ENCODE peak calls at places on chromosome 7, in six cellular contexts. Z, V, L, K, E and X are unnamed samples.
A peak's percentile ranks its signal among the peaks of the same experiment; 100 is the strongest.

GRCh38 chr7:149330914-149331567 is 69.0 kb downstream of the ZNF783 start:
- DNase-seq in L (no peak), K (no peak), Z (no peak), V (no peak), E (no peak), X (no peak)

GRCh38 chr7:149166630-149167352 is 19.5 kb downstream of the ZNF398 start:
- DNase-seq in L (no peak), V (no peak), Z (no peak), E (no peak), K (no peak), X (no peak)

GRCh38 chr7:140358771-140359095 is 39.6 kb downstream of the SLC37A3 start:
- DNase-seq in L (no peak), V (no peak), Z (no peak), K (no peak), E (no peak), X (no peak)

GRCh38 chr7:43385309-43385680 is 197.6 kb upstream of the STK17A start:
- DNase-seq in K (no peak), L (no peak), E (no peak), Z (no peak), V (no peak), X (no peak)

GRCh38 chr7:104206841-104207240 is 972 bp downstream of the ORC5 start:
- DNase-seq in K (no peak), Z (no peak), E (no peak), L (no peak), V (no peak), X (no peak)

GRCh38 chr7:25519962-25520562 is 291.8 kb upstream of the NPVF start:
- DNase-seq in V (no peak), E (no peak), K (no peak), Z (no peak), L (no peak), X (peak; percentile 47)

GRCh38 chr7:137669706-137670105 is 177.1 kb downstream of the DGKI start:
- DNase-seq in V (peak; percentile 12), L (peak; percentile 71), K (no peak), E (no peak), Z (no peak), X (no peak)

GRCh38 chr7:152544971-152545619 is 109.3 kb upstream of the KMT2C start:
- DNase-seq in E (no peak), Z (no peak), L (no peak), K (no peak), V (no peak), X (no peak)

GRCh38 chr7:35758421-35758820 is 42.4 kb upstream of the SEPTIN7 start:
- DNase-seq in V (no peak), E (peak; percentile 79), L (no peak), Z (no peak), K (no peak), X (no peak)

GRCh38 chr7:23272275-23272674 is 25.7 kb downstream of the GPNMB start:
- DNase-seq in V (no peak), E (no peak), L (no peak), K (no peak), Z (no peak), X (no peak)

GRCh38 chr7:14457567-14458453 is 444.7 kb downstream of the DGKB start:
- DNase-seq in V (peak; percentile 63), Z (peak; percentile 64), L (peak; percentile 70), K (peak; percentile 5), E (peak; percentile 94), X (peak; percentile 77)

GRCh38 chr7:8387551-8388256 is 45.7 kb upstream of the NXPH1 start:
- DNase-seq in E (no peak), K (no peak), V (no peak), Z (no peak), L (no peak), X (peak; percentile 51)

GRCh38 chr7:47485640-47486435 is 96.1 kb downstream of the TNS3 start:
- DNase-seq in V (no peak), Z (no peak), K (no peak), L (peak; percentile 69), E (no peak), X (no peak)

GRCh38 chr7:18086165-18087030 is 58.8 kb upstream of the PRPS1L1 start:
- DNase-seq in K (peak; percentile 46), E (peak; percentile 80), Z (no peak), L (peak; percentile 24), V (peak; percentile 52), X (peak; percentile 80)

GRCh38 chr7:117777335-117778150 is 95.7 kb downstream of the CTTNBP2 start:
- DNase-seq in K (no peak), Z (no peak), V (no peak), E (no peak), L (no peak), X (no peak)

GRCh38 chr7:7148799-7149481 is 33.4 kb upstream of the C1GALT1 start:
- DNase-seq in V (no peak), K (no peak), E (no peak), Z (no peak), L (no peak), X (no peak)

GRCh38 chr7:66413379-66414114 is 208.4 kb downstream of the TPST1 start:
- DNase-seq in Z (no peak), K (peak; percentile 80), L (peak; percentile 53), V (peak; percentile 86), E (peak; percentile 97), X (peak; percentile 93)

GRCh38 chr7:34596887-34597286 is 61.1 kb upstream of the NPSR1 start:
- DNase-seq in K (no peak), E (peak; percentile 20), L (no peak), Z (no peak), V (no peak), X (no peak)

GRCh38 chr7:128868624-128869137 is 6.0 kb downstream of the ATP6V1F start:
- DNase-seq in L (no peak), Z (no peak), E (no peak), K (no peak), V (no peak), X (no peak)

GRCh38 chr7:128132426-128133069 is 101.3 kb upstream of the LRRC4 start:
- DNase-seq in Z (no peak), K (no peak), L (no peak), V (no peak), E (no peak), X (no peak)

GRCh38 chr7:18866359-18867036 is 250.9 kb downstream of the TWIST1 start:
- DNase-seq in E (no peak), Z (peak; percentile 100), V (peak; percentile 79), K (no peak), L (peak; percentile 97), X (no peak)

GRCh38 chr7:34900891-34901493 is 136.3 kb downstream of the DPY19L1 start:
- DNase-seq in E (peak; percentile 47), V (no peak), Z (no peak), L (peak; percentile 5), K (no peak), X (no peak)

GRCh38 chr7:44849277-44850210 is 1.7 kb upstream of the H2AZ2 start:
- DNase-seq in L (peak; percentile 51), K (no peak), E (no peak), V (no peak), Z (no peak), X (no peak)

GRCh38 chr7:134140889-134141867 is 14.0 kb downstream of the LRGUK start:
- DNase-seq in V (peak; percentile 83), K (peak; percentile 37), E (peak; percentile 71), Z (peak; percentile 28), L (peak; percentile 63), X (peak; percentile 82)

GRCh38 chr7:2071133-2071832 is 161.5 kb downstream of the MAD1L1 start:
- DNase-seq in E (peak; percentile 83), K (no peak), Z (no peak), V (no peak), L (no peak), X (no peak)

GRCh38 chr7:66502230-66503035 is 126.2 kb upstream of the KCTD7 start:
- DNase-seq in E (no peak), L (no peak), V (no peak), K (no peak), Z (no peak), X (no peak)

GRCh38 chr7:70043139-70043538 is 444.9 kb downstream of the AUTS2 start:
- DNase-seq in V (no peak), K (no peak), L (no peak), Z (no peak), E (no peak), X (no peak)

GRCh38 chr7:149866817-149867447 is 6.8 kb upstream of the ATP6V0E2 start:
- DNase-seq in Z (no peak), L (no peak), E (no peak), V (peak; percentile 56), K (no peak), X (no peak)

GRCh38 chr7:22842383-22842903 is 19.8 kb upstream of the TOMM7 start:
- DNase-seq in V (no peak), L (no peak), K (no peak), E (no peak), Z (no peak), X (no peak)

GRCh38 chr7:108245523-108246226 is 115.5 kb upstream of the LAMB4 start:
- DNase-seq in E (no peak), L (no peak), V (no peak), K (no peak), Z (no peak), X (no peak)

GRCh38 chr7:150855476-150856302 is 3.4 kb downstream of the AOC1 start:
- DNase-seq in Z (no peak), V (no peak), K (no peak), E (no peak), L (no peak), X (no peak)